ENCODE peak calls at places on chromosomes 1 and 21, in seven cellular contexts. S is sigmoid colon; A is activated T-helper 1 cell treated with Interleukin-2 at 50 U/mL for 16 hours; J is heart left ventricle; X is amygdala; U is stimulated activated CD8-positive, alpha-beta memory T cell treated with anti-CD3 and anti-CD28 coated beads, Interleukin-15, amount 100 ng/mL, for 24 hours; B is activated T-cell treated with anti-CD3 and anti-CD28 coated beads for 1 hour. O is an unnamed sample.

GRCh38 chr1:107649023-107649422 is 316.0 kb downstream of the VAV3 start:
- DNase-seq in S (no peak), A (no peak), J (no peak), X (no peak), U (no peak), B (no peak), O (no peak)

GRCh38 chr1:1768249-1768992 is 9.8 kb downstream of the NADK start:
- DNase-seq in S (no peak), A (no peak), J (no peak), X (no peak), U (no peak), B (no peak), O (no peak)

GRCh38 chr1:205648212-205648910 is 16.6 kb upstream of the ELK4 start:
- DNase-seq in S (no peak), A (no peak), J (no peak), X (no peak), U (no peak), B (no peak), O (no peak)

GRCh38 chr1:208527197-208527596 is 283.0 kb upstream of the PLXNA2 start:
- DNase-seq in S (no peak), A (no peak), J (no peak), X (no peak), U (no peak), B (no peak), O (no peak)

GRCh38 chr1:234603221-234604204 is 6.5 kb downstream of the IRF2BP2 start:
- DNase-seq in S (no peak), A (no peak), J (no peak), X (no peak), U (no peak), B (no peak), O (no peak)

GRCh38 chr1:84259376-84259775 is 42.1 kb upstream of the SAMD13 start:
- DNase-seq in S (no peak), A (no peak), J (no peak), X (no peak), U (no peak), B (no peak), O (no peak)

GRCh38 chr1:190551638-190552037 is 74.0 kb upstream of the BRINP3 start:
- DNase-seq in S (no peak), A (no peak), J (no peak), X (no peak), U (no peak), B (no peak), O (no peak)

GRCh38 chr1:30840904-30841598 is 67.5 kb downstream of the SDC3 start:
- DNase-seq in S (no peak), A (no peak), J (peak), X (no peak), U (no peak), B (no peak), O (no peak)

GRCh38 chr1:3262681-3263286 is 191.7 kb upstream of the ARHGEF16 start:
- DNase-seq in S (no peak), A (no peak), J (no peak), X (no peak), U (no peak), B (no peak), O (no peak)

GRCh38 chr1:6148497-6149241 is 31.5 kb downstream of the CHD5 start:
- DNase-seq in S (no peak), A (peak), J (no peak), X (no peak), U (peak), B (peak), O (peak)

GRCh38 chr1:16915627-16915973 is 6.1 kb upstream of the CROCC start:
- DNase-seq in S (peak), A (no peak), J (no peak), X (no peak), U (no peak), B (no peak), O (no peak)

GRCh38 chr1:226128487-226129075 is 58.0 kb downstream of the ACBD3 start:
- DNase-seq in S (peak), A (no peak), J (no peak), X (no peak), U (no peak), B (no peak), O (no peak)

GRCh38 chr21:41604583-41605041 is 96.7 kb upstream of the TMPRSS2 start:
- DNase-seq in S (peak), A (no peak), J (no peak), X (no peak), U (no peak), B (no peak), O (no peak)

GRCh38 chr1:228416217-228416971 is at the start of gene TRIM17:
- DNase-seq in S (no peak), A (no peak), J (no peak), X (no peak), U (no peak), B (peak), O (no peak)

GRCh38 chr1:18923721-18924610 is 21.6 kb upstream of the ALDH4A1 start:
- DNase-seq in S (no peak), A (no peak), J (no peak), X (no peak), U (no peak), B (no peak), O (no peak)

GRCh38 chr1:236058141-236058626 is 6.7 kb downstream of the NID1 start:
- DNase-seq in S (peak), A (no peak), J (no peak), X (no peak), U (no peak), B (no peak), O (no peak)

O was measured in activated T-helper 2 cell treated with anti-CD3 and anti-CD28 coated beads, Interferon-gamma antibody, Interleukin-2, Interleukin-4, amounts not matched to agents 10 μg/mL and 5 μg/mL and 100 μg/mL, durations not matched to agents 14 hours and 24 hours and 36 hours.